ENCODE peak calls at places on chromosome 1, in nine cellular contexts. One of them, this sample, is unnamed.

GRCh38 chr1:8424539-8425116 is 106.7 kb downstream of the SLC45A1 start:
- DNase-seq in NCI-H1417: peak; percentile 60
- DNase-seq in thoracic aorta: peak; percentile 15
- DNase-seq in sigmoid colon: peak; percentile 77
- DNase-seq in HTR-8/SVneo: no peak
- DNase-seq in NT2/D1: no peak
- DNase-seq in astrocyte of the spinal cord: no peak
- DNase-seq in lower leg skin: peak; percentile 73
- DNase-seq in EL: peak; percentile 13
- DNase-seq in this sample: no peak

GRCh38 chr1:27574001-27574781 is 29.8 kb downstream of the AHDC1 start:
- DNase-seq in lower leg skin: no peak
- DNase-seq in thoracic aorta: no peak
- DNase-seq in astrocyte of the spinal cord: no peak
- DNase-seq in NCI-H1417: no peak
- DNase-seq in sigmoid colon: no peak
- DNase-seq in EL: no peak
- DNase-seq in HTR-8/SVneo: no peak
- DNase-seq in NT2/D1: no peak
- DNase-seq in this sample: no peak

GRCh38 chr1:85748120-85748519 is 39.9 kb upstream of the ZNHIT6 start:
- DNase-seq in HTR-8/SVneo: no peak
- DNase-seq in NCI-H1417: no peak
- DNase-seq in lower leg skin: no peak
- DNase-seq in NT2/D1: no peak
- DNase-seq in sigmoid colon: no peak
- DNase-seq in astrocyte of the spinal cord: no peak
- DNase-seq in thoracic aorta: no peak
- DNase-seq in EL: no peak
- DNase-seq in this sample: no peak

GRCh38 chr1:226980122-226980551 is 40.0 kb downstream of the COQ8A start:
- DNase-seq in HTR-8/SVneo: no peak
- DNase-seq in thoracic aorta: no peak
- DNase-seq in lower leg skin: no peak
- DNase-seq in NT2/D1: no peak
- DNase-seq in sigmoid colon: peak; percentile 67
- DNase-seq in EL: no peak
- DNase-seq in astrocyte of the spinal cord: no peak
- DNase-seq in NCI-H1417: no peak
- DNase-seq in this sample: no peak

GRCh38 chr1:154418062-154418897 is 13.1 kb downstream of the IL6R start:
- DNase-seq in EL: no peak
- DNase-seq in NT2/D1: no peak
- DNase-seq in thoracic aorta: no peak
- DNase-seq in NCI-H1417: no peak
- DNase-seq in sigmoid colon: no peak
- DNase-seq in lower leg skin: no peak
- DNase-seq in HTR-8/SVneo: no peak
- DNase-seq in astrocyte of the spinal cord: peak; percentile 57
- DNase-seq in this sample: no peak

GRCh38 chr1:166167395-166167922 is 658 bp upstream of the FAM78B start:
- DNase-seq in HTR-8/SVneo: no peak
- DNase-seq in thoracic aorta: no peak
- DNase-seq in NT2/D1: no peak
- DNase-seq in astrocyte of the spinal cord: no peak
- DNase-seq in EL: no peak
- DNase-seq in lower leg skin: no peak
- DNase-seq in sigmoid colon: no peak
- DNase-seq in NCI-H1417: no peak
- DNase-seq in this sample: no peak

GRCh38 chr1:62271932-62272728 is 47.1 kb downstream of the KANK4 start:
- DNase-seq in thoracic aorta: no peak
- DNase-seq in sigmoid colon: no peak
- DNase-seq in astrocyte of the spinal cord: no peak
- DNase-seq in NT2/D1: no peak
- DNase-seq in NCI-H1417: no peak
- DNase-seq in EL: no peak
- DNase-seq in lower leg skin: no peak
- DNase-seq in HTR-8/SVneo: no peak
- DNase-seq in this sample: no peak

GRCh38 chr1:181669209-181669608 is 185.9 kb downstream of the CACNA1E start:
- DNase-seq in astrocyte of the spinal cord: no peak
- DNase-seq in thoracic aorta: no peak
- DNase-seq in NT2/D1: no peak
- DNase-seq in NCI-H1417: no peak
- DNase-seq in sigmoid colon: no peak
- DNase-seq in HTR-8/SVneo: no peak
- DNase-seq in EL: no peak
- DNase-seq in lower leg skin: no peak
- DNase-seq in this sample: no peak

GRCh38 chr1:183438060-183438459 is 19.9 kb upstream of the NMNAT2 start:
- DNase-seq in EL: no peak
- DNase-seq in NCI-H1417: no peak
- DNase-seq in lower leg skin: no peak
- DNase-seq in NT2/D1: no peak
- DNase-seq in HTR-8/SVneo: no peak
- DNase-seq in thoracic aorta: no peak
- DNase-seq in sigmoid colon: no peak
- DNase-seq in astrocyte of the spinal cord: no peak
- DNase-seq in this sample: no peak

GRCh38 chr1:55727010-55727409 is 511.8 kb upstream of the USP24 start:
- DNase-seq in NCI-H1417: no peak
- DNase-seq in HTR-8/SVneo: peak; percentile 36
- DNase-seq in lower leg skin: no peak
- DNase-seq in EL: peak; percentile 92
- DNase-seq in astrocyte of the spinal cord: peak; percentile 74
- DNase-seq in thoracic aorta: no peak
- DNase-seq in sigmoid colon: no peak
- DNase-seq in NT2/D1: no peak
- DNase-seq in this sample: peak; percentile 82

GRCh38 chr1:52707927-52708655 is 9.9 kb upstream of the COA7 start:
- DNase-seq in NCI-H1417: no peak
- DNase-seq in HTR-8/SVneo: peak; percentile 54
- DNase-seq in astrocyte of the spinal cord: peak; percentile 24
- DNase-seq in thoracic aorta: no peak
- DNase-seq in lower leg skin: no peak
- DNase-seq in sigmoid colon: no peak
- DNase-seq in NT2/D1: no peak
- DNase-seq in EL: peak; percentile 92
- DNase-seq in this sample: peak; percentile 64

GRCh38 chr1:8681317-8681650 is 136.2 kb downstream of the RERE start:
- DNase-seq in EL: no peak
- DNase-seq in HTR-8/SVneo: no peak
- DNase-seq in NT2/D1: no peak
- DNase-seq in astrocyte of the spinal cord: no peak
- DNase-seq in NCI-H1417: no peak
- DNase-seq in thoracic aorta: no peak
- DNase-seq in lower leg skin: no peak
- DNase-seq in sigmoid colon: no peak
- DNase-seq in this sample: no peak

GRCh38 chr1:231853588-231854207 is 227.1 kb downstream of the DISC1 start:
- DNase-seq in lower leg skin: no peak
- DNase-seq in thoracic aorta: no peak
- DNase-seq in NT2/D1: no peak
- DNase-seq in NCI-H1417: no peak
- DNase-seq in EL: no peak
- DNase-seq in HTR-8/SVneo: no peak
- DNase-seq in astrocyte of the spinal cord: no peak
- DNase-seq in sigmoid colon: no peak
- DNase-seq in this sample: no peak

GRCh38 chr1:199551967-199552565 is 475.4 kb upstream of the NR5A2 start:
- DNase-seq in NT2/D1: peak; percentile 78
- DNase-seq in thoracic aorta: no peak
- DNase-seq in lower leg skin: no peak
- DNase-seq in EL: peak; percentile 63
- DNase-seq in sigmoid colon: no peak
- DNase-seq in astrocyte of the spinal cord: peak; percentile 80
- DNase-seq in NCI-H1417: peak; percentile 58
- DNase-seq in HTR-8/SVneo: peak; percentile 34
- DNase-seq in this sample: peak; percentile 68

This sample was measured in HCEC 1CT.